ENCODE peak calls at places on chromosomes 13 and 19, in ten cellular contexts. B, Q, N, T, E, X, L, S, K and R are unnamed samples.

GRCh38 chr19:42576241-42576640 is 18.5 kb downstream of the CEACAM8 start:
- DNase-seq in B (no peak), Q (no peak), N (no peak), T (no peak), E (no peak), X (no peak), L (no peak), S (no peak), K (no peak), R (no peak)

GRCh38 chr13:95745752-95746151 is 68.8 kb downstream of the DNAJC3 start:
- DNase-seq in B (no peak), Q (no peak), N (no peak), T (no peak), E (no peak), X (peak), L (no peak), S (no peak), K (no peak), R (no peak)

GRCh38 chr13:111639994-111640393 is 319.6 kb downstream of the TEX29 start:
- DNase-seq in B (no peak), Q (no peak), N (no peak), T (no peak), E (no peak), X (no peak), L (no peak), S (no peak), K (peak), R (peak)

GRCh38 chr13:112722433-112723250 is 32.8 kb downstream of the ATP11A start:
- DNase-seq in B (no peak), Q (peak), N (no peak), T (no peak), E (no peak), X (peak), L (no peak), S (no peak), K (no peak), R (no peak)

GRCh38 chr19:4453232-4454179 is 4.1 kb downstream of the UBXN6 start:
- DNase-seq in B (no peak), Q (no peak), N (no peak), T (no peak), E (no peak), X (no peak), L (no peak), S (no peak), K (no peak), R (no peak)

GRCh38 chr13:24276310-24276709 is 33.1 kb upstream of the C1QTNF9 start:
- DNase-seq in B (no peak), Q (no peak), N (no peak), T (no peak), E (no peak), X (no peak), L (no peak), S (no peak), K (no peak), R (no peak)

GRCh38 chr13:92802776-92803175 is 423.8 kb upstream of the GPC6 start:
- DNase-seq in B (no peak), Q (no peak), N (no peak), T (no peak), E (no peak), X (no peak), L (no peak), S (no peak), K (no peak), R (no peak)

GRCh38 chr13:84616864-84617263 is 734.6 kb upstream of the SLITRK1 start:
- DNase-seq in B (no peak), Q (no peak), N (no peak), T (no peak), E (no peak), X (no peak), L (no peak), S (no peak), K (no peak), R (no peak)